ENCODE peak calls at places on chromosome 14, in four cellular contexts. H is C1 segment of cervical spinal cord, G is fibroblast of pulmonary artery, J is head of caudate nucleus. W is an unnamed sample.

GRCh38 chr14:75042040-75042439 is 9.2 kb downstream of the MLH3 start:
- DNase-seq in H (no peak), G (no peak), J (no peak), W (no peak)

GRCh38 chr14:68683326-68683725 is 109.5 kb downstream of the ZFP36L1 start:
- DNase-seq in H (peak), G (no peak), J (no peak), W (no peak)

GRCh38 chr14:32694795-32695449 is 243.8 kb upstream of the NPAS3 start:
- DNase-seq in H (no peak), G (no peak), J (no peak), W (no peak)

GRCh38 chr14:75493580-75494130 is 28.6 kb upstream of the BATF start:
- DNase-seq in H (no peak), G (no peak), J (no peak), W (no peak)

GRCh38 chr14:25658988-25659387 is 609.0 kb upstream of the STXBP6 start:
- DNase-seq in H (no peak), G (no peak), J (no peak), W (no peak)

GRCh38 chr14:93980464-93981201 is 4.3 kb upstream of the ASB2 start:
- DNase-seq in H (no peak), G (no peak), J (no peak), W (no peak)

GRCh38 chr14:74793506-74794155 is 30.5 kb downstream of the YLPM1 start:
- DNase-seq in H (no peak), G (peak), J (no peak), W (no peak)

GRCh38 chr14:106622200-106622745 is 1095.9 kb downstream of the TMEM121 start:
- DNase-seq in H (no peak), G (no peak), J (no peak), W (no peak)

GRCh38 chr14:57403521-57403864 is 13.1 kb downstream of the NAA30 start:
- DNase-seq in H (no peak), G (no peak), J (no peak), W (no peak)

W was measured in upper lobe of left lung.